ENCODE peak calls at places on chromosomes 2 and 18, in six cellular contexts. G, Y, S, W, X and Z are unnamed samples.

GRCh38 chr2:120237491-120237902 is 14.3 kb upstream of the TMEM185B start:
- DNase-seq in Y (no peak), W (peak), G (no peak), S (no peak), X (no peak), Z (peak)

GRCh38 chr2:29749843-29750242 is 171.5 kb downstream of the ALK start:
- DNase-seq in X (no peak), S (no peak), W (no peak), Y (no peak), G (peak), Z (no peak)

GRCh38 chr2:21175895-21176646 is 52.3 kb downstream of the TDRD15 start:
- DNase-seq in Y (no peak), W (no peak), S (peak), X (no peak), G (no peak), Z (no peak)

GRCh38 chr2:18251486-18251885 is 309.0 kb downstream of the RDH14 start:
- DNase-seq in S (no peak), W (no peak), Y (no peak), X (no peak), G (peak), Z (no peak)

GRCh38 chr2:180413331-180413730 is 406.2 kb upstream of the CWC22 start:
- DNase-seq in Y (no peak), W (no peak), X (no peak), G (no peak), S (no peak), Z (no peak)

GRCh38 chr2:229713371-229714079 is 830 bp downstream of the DNER start:
- DNase-seq in G (peak), W (peak), X (peak), S (peak), Y (peak), Z (peak)

GRCh38 chr18:45920367-45920766 is 46.8 kb downstream of the EPG5 start:
- DNase-seq in W (no peak), Y (peak), X (no peak), G (no peak), S (peak), Z (peak)

GRCh38 chr2:145617906-145618305 is 1098.0 kb upstream of the ZEB2 start:
- DNase-seq in X (no peak), W (no peak), Y (no peak), S (no peak), G (no peak), Z (no peak)

GRCh38 chr2:96907405-96908041 is 37.6 kb upstream of the SEMA4C start:
- DNase-seq in X (no peak), S (peak), G (no peak), Y (peak), W (peak), Z (peak)

GRCh38 chr18:54647176-54647575 is 56.1 kb downstream of the DYNAP start:
- DNase-seq in S (no peak), Y (no peak), G (no peak), W (peak), X (no peak), Z (no peak)

GRCh38 chr2:240946654-240947053 is 40.5 kb downstream of the CROCC2 start:
- DNase-seq in X (no peak), Y (no peak), G (no peak), S (no peak), W (no peak), Z (no peak)

GRCh38 chr18:33560686-33561370 is 17.2 kb upstream of the ASXL3 start:
- DNase-seq in W (peak), Y (no peak), S (no peak), X (no peak), G (peak), Z (no peak)

GRCh38 chr18:77666613-77667012 is 417.0 kb downstream of the GALR1 start:
- DNase-seq in G (no peak), X (no peak), S (no peak), Y (no peak), W (no peak), Z (no peak)

GRCh38 chr2:7685342-7686015 is 768.3 kb downstream of the RNF144A start:
- DNase-seq in S (no peak), G (no peak), X (no peak), W (no peak), Y (no peak), Z (no peak)

GRCh38 chr2:149365826-149366583 is 35.6 kb downstream of the LYPD6 start:
- DNase-seq in W (no peak), Y (no peak), S (peak), G (no peak), X (no peak), Z (no peak)

GRCh38 chr2:178383718-178384117 is 67.3 kb downstream of the PRKRA start:
- DNase-seq in W (no peak), S (no peak), X (no peak), G (no peak), Y (no peak), Z (no peak)

GRCh38 chr18:61817086-61817485 is 75.7 kb downstream of the RNF152 start:
- DNase-seq in S (no peak), W (no peak), G (no peak), X (no peak), Y (no peak), Z (no peak)

GRCh38 chr18:74541703-74542555 is 7.6 kb downstream of the CNDP1 start:
- DNase-seq in G (no peak), W (peak), Y (peak), X (no peak), S (no peak), Z (peak)

GRCh38 chr2:67600472-67600871 is 203.3 kb downstream of the ETAA1 start:
- DNase-seq in G (no peak), Y (no peak), X (no peak), W (peak), S (no peak), Z (no peak)

GRCh38 chr2:23379220-23379695 is 5.7 kb upstream of the KLHL29 start:
- DNase-seq in S (no peak), W (no peak), Y (no peak), X (no peak), G (no peak), Z (no peak)

GRCh38 chr2:240820014-240820606 is at the start of gene KIF1A:
- DNase-seq in W (peak), S (peak), X (peak), G (peak), Y (peak), Z (no peak)

GRCh38 chr18:59325965-59326364 is 7.5 kb upstream of the CPLX4 start:
- DNase-seq in W (no peak), Y (no peak), G (no peak), S (no peak), X (no peak), Z (no peak)

GRCh38 chr2:45963816-45964215 is 312.3 kb downstream of the PRKCE start:
- DNase-seq in G (no peak), Y (no peak), W (no peak), S (no peak), X (no peak), Z (no peak)

GRCh38 chr18:32380559-32380958 is 90.1 kb downstream of the GAREM1 start:
- DNase-seq in S (no peak), G (no peak), Y (no peak), X (no peak), W (no peak), Z (no peak)

GRCh38 chr2:11344342-11344955 is at the start of gene ROCK2:
- DNase-seq in Y (peak), G (peak), X (peak), W (peak), S (peak), Z (peak)

GRCh38 chr18:73913505-73913904 is 234.1 kb downstream of the FBXO15 start:
- DNase-seq in G (no peak), S (no peak), Y (no peak), X (no peak), W (no peak), Z (no peak)

GRCh38 chr2:215921884-215922283 is 91.5 kb downstream of the MREG start:
- DNase-seq in S (no peak), G (no peak), Y (no peak), W (no peak), X (no peak), Z (no peak)

GRCh38 chr2:39730685-39731302 is 48.3 kb downstream of the THUMPD2 start:
- DNase-seq in G (no peak), S (peak), Y (no peak), X (no peak), W (peak), Z (no peak)

GRCh38 chr2:72367530-72368225 is 220.0 kb upstream of the CYP26B1 start:
- DNase-seq in X (no peak), G (peak), W (peak), Y (no peak), S (no peak), Z (no peak)

GRCh38 chr2:140621963-140622362 is 1508.9 kb downstream of the LRP1B start:
- DNase-seq in S (no peak), X (no peak), G (no peak), Y (no peak), W (no peak), Z (no peak)

GRCh38 chr2:113178069-113178468 is 4.3 kb downstream of the PSD4 start:
- DNase-seq in G (no peak), S (no peak), W (no peak), Y (no peak), X (no peak), Z (peak)

GRCh38 chr2:212548459-212548815 is 9.8 kb upstream of the ERBB4 start:
- DNase-seq in Y (no peak), S (no peak), W (no peak), G (no peak), X (no peak), Z (no peak)

GRCh38 chr2:156399224-156399949 is 36.8 kb upstream of the GPD2 start:
- DNase-seq in Y (no peak), S (peak), W (peak), X (no peak), G (no peak), Z (no peak)

GRCh38 chr2:152718909-152719645 is 657 bp downstream of the ARL6IP6 start:
- DNase-seq in S (peak), G (peak), X (no peak), Y (no peak), W (peak), Z (peak)

GRCh38 chr2:239363946-239364637 is 36.7 kb downstream of the HDAC4 start:
- DNase-seq in S (no peak), G (no peak), W (no peak), Y (no peak), X (no peak), Z (no peak)